ENCODE peak calls at places on chromosomes 3 and 15, in five cellular contexts. Z, A, N, P and V are unnamed samples.

GRCh38 chr3:52787246-52787645 is 7.3 kb upstream of the ITIH3 start:
- DNase-seq in Z (no peak), N (no peak), A (no peak), P (no peak), V (no peak)

GRCh38 chr15:100856847-100857246 is 22.8 kb upstream of the ALDH1A3 start:
- DNase-seq in A (no peak), N (no peak), P (no peak), Z (no peak), V (no peak)

GRCh38 chr3:99845335-99845734 is 27.7 kb downstream of the CMSS1 start:
- DNase-seq in Z (no peak), A (no peak), P (no peak), N (no peak), V (no peak)

GRCh38 chr3:182937293-182938051 is 42.9 kb downstream of the DCUN1D1 start:
- DNase-seq in N (peak), P (no peak), Z (no peak), A (no peak), V (no peak)

GRCh38 chr3:24639640-24640329 is 145.1 kb upstream of the THRB start:
- DNase-seq in A (no peak), Z (no peak), P (no peak), N (no peak), V (no peak)

GRCh38 chr15:73081321-73081958 is 29.2 kb downstream of the NEO1 start:
- DNase-seq in Z (no peak), N (peak), P (no peak), A (no peak), V (no peak)

GRCh38 chr3:141227752-141228151 is 3.9 kb upstream of the PXYLP1 start:
- DNase-seq in A (no peak), Z (no peak), P (no peak), N (no peak), V (no peak)

GRCh38 chr3:180947761-180948390 is 35.4 kb downstream of the FXR1 start:
- DNase-seq in N (peak), Z (no peak), P (no peak), A (no peak), V (no peak)

GRCh38 chr3:117202415-117202814 is 492.8 kb downstream of the TUSC7 start:
- DNase-seq in A (no peak), N (no peak), P (no peak), Z (no peak), V (no peak)

GRCh38 chr3:158659454-158660237 is 12.8 kb downstream of the LXN start:
- DNase-seq in Z (peak), A (peak), N (peak), P (no peak), V (peak)

GRCh38 chr15:89111352-89111751 is 23.1 kb downstream of the ABHD2 start:
- DNase-seq in N (no peak), Z (no peak), A (no peak), P (no peak), V (no peak)

GRCh38 chr3:46536758-46537157 is 29.3 kb downstream of the LRRC2 start:
- DNase-seq in Z (no peak), N (no peak), A (no peak), P (no peak), V (no peak)

GRCh38 chr15:55253580-55253979 is 36.0 kb downstream of the RAB27A start:
- DNase-seq in A (no peak), Z (no peak), N (no peak), P (no peak), V (no peak)

GRCh38 chr3:99365979-99366378 is 272.4 kb upstream of the COL8A1 start:
- DNase-seq in N (no peak), Z (no peak), A (no peak), P (no peak), V (no peak)

GRCh38 chr15:64776402-64776786 is 1.0 kb upstream of the RBPMS2 start:
- DNase-seq in Z (no peak), N (no peak), A (no peak), P (no peak), V (no peak)

GRCh38 chr15:71274448-71274798 is 159.2 kb downstream of the THSD4 start:
- DNase-seq in P (no peak), Z (no peak), A (no peak), N (no peak), V (no peak)

GRCh38 chr3:36833160-36833814 is 68.9 kb upstream of the DCLK3 start:
- DNase-seq in Z (no peak), A (no peak), P (no peak), N (no peak), V (no peak)

GRCh38 chr15:33547876-33548275 is 237.1 kb downstream of the RYR3 start:
- DNase-seq in N (peak), Z (peak), A (no peak), P (no peak), V (no peak)

GRCh38 chr15:54687628-54688027 is 509.1 kb downstream of the RSL24D1 start:
- DNase-seq in A (no peak), Z (no peak), N (no peak), P (no peak), V (no peak)

GRCh38 chr15:70569139-70569717 is 194.1 kb downstream of the UACA start:
- DNase-seq in N (no peak), Z (peak), A (no peak), P (no peak), V (no peak)

GRCh38 chr3:194554488-194555098 is 67.8 kb upstream of the ATP13A3 start:
- DNase-seq in N (no peak), P (no peak), Z (peak), A (no peak), V (no peak)

GRCh38 chr3:78736863-78737262 is 1030.9 kb downstream of the ROBO1 start:
- DNase-seq in Z (no peak), N (no peak), A (no peak), P (no peak), V (no peak)

GRCh38 chr15:45919806-45920205 is 285.0 kb downstream of the SQOR start:
- DNase-seq in N (no peak), A (no peak), Z (no peak), P (no peak), V (no peak)

GRCh38 chr3:95134693-95135375 is 1072.0 kb downstream of the NSUN3 start:
- DNase-seq in A (no peak), P (no peak), Z (no peak), N (no peak), V (no peak)

GRCh38 chr15:41544650-41545015 is 576 bp upstream of the RPAP1 start:
- DNase-seq in N (no peak), Z (no peak), A (no peak), P (no peak), V (no peak)

GRCh38 chr3:102356506-102356905 is 78.3 kb upstream of the ZPLD1 start:
- DNase-seq in N (no peak), A (no peak), Z (no peak), P (no peak), V (no peak)

GRCh38 chr3:40915346-40915865 is 283.9 kb upstream of the CTNNB1 start:
- DNase-seq in A (no peak), P (no peak), Z (no peak), N (no peak), V (no peak)

GRCh38 chr15:97654677-97655076 is 305.8 kb upstream of the ARRDC4 start:
- DNase-seq in A (no peak), Z (no peak), N (no peak), P (no peak), V (no peak)

GRCh38 chr15:76460347-76460746 is 123.8 kb downstream of the ISL2 start:
- DNase-seq in N (no peak), A (no peak), P (no peak), Z (no peak), V (no peak)